ENCODE peak calls at places on chromosomes 1 and 21, in four cellular contexts. V is Peyer's patch; M is naive thymus-derived CD8-positive, alpha-beta T cell; Z is uterus. R is an unnamed sample.
A peak's percentile ranks its signal among the peaks of the same experiment; 100 is the strongest.

GRCh38 chr1:222616535-222616934 is 1.4 kb upstream of the MIA3 start:
- DNase-seq in V (no peak), Z (peak; percentile 35), M (no peak), R (no peak)

GRCh38 chr1:13600762-13601483 is 17.3 kb downstream of the PDPN start:
- DNase-seq in V (no peak), Z (no peak), M (no peak), R (no peak)

GRCh38 chr1:107299521-107299920 is 158.7 kb downstream of the NTNG1 start:
- DNase-seq in V (no peak), M (no peak), Z (no peak), R (no peak)

GRCh38 chr1:56811331-56811730 is 7.9 kb downstream of the FYB2 start:
- DNase-seq in M (no peak), Z (no peak), V (no peak), R (no peak)

GRCh38 chr1:33300673-33301072 is 20.2 kb downstream of the A3GALT2 start:
- DNase-seq in Z (peak; percentile 82), M (no peak), V (peak; percentile 64), R (no peak)

GRCh38 chr1:8267307-8267706 is 50.6 kb upstream of the SLC45A1 start:
- DNase-seq in Z (no peak), M (no peak), V (no peak), R (no peak)

GRCh38 chr1:27395441-27396195 is 3.2 kb downstream of the GPR3 start:
- DNase-seq in Z (peak; percentile 83), M (peak; percentile 87), V (peak; percentile 90), R (peak; percentile 65)

GRCh38 chr1:153698648-153699004 is 20.1 kb downstream of the NPR1 start:
- DNase-seq in Z (no peak), M (no peak), V (no peak), R (no peak)

GRCh38 chr21:35511298-35512162 is 462.4 kb upstream of the RUNX1 start:
- DNase-seq in M (no peak), Z (no peak), V (no peak), R (no peak)

GRCh38 chr1:184152502-184152901 is 101.0 kb downstream of the TSEN15 start:
- DNase-seq in Z (peak; percentile 53), V (no peak), M (no peak), R (no peak)

R was measured in NCI-H510A treated with DMSO at 0.1 percent for 48 hours.